ENCODE peak calls at places on chromosomes 11 and 22, in nine cellular contexts. E is naive B cell, A is astrocyte of the hippocampus, N is H7, L is NCI-H446, M is cardiac fibroblast, Z is stomach, G is heart right ventricle, Q is left ventricle myocardium superior. S is an unnamed sample.

GRCh38 chr11:57143459-57143858 is 38.3 kb upstream of the LRRC55 start:
- DNase-seq in M (no peak), L (no peak), A (no peak), Q (no peak), E (no peak), Z (no peak), G (no peak), N (no peak), S (no peak)

GRCh38 chr11:117839234-117839882 is 14.8 kb upstream of the FXYD2 start:
- DNase-seq in Z (peak), A (no peak), Q (no peak), L (no peak), E (no peak), N (no peak), G (no peak), M (no peak), S (no peak)

GRCh38 chr22:43014062-43014875 is 680 bp downstream of the PACSIN2 start:
- DNase-seq in G (peak), N (peak), Z (peak), A (peak), L (peak), E (peak), Q (peak), M (no peak), S (no peak)

GRCh38 chr11:96543177-96543576 is 153.4 kb downstream of the JRKL start:
- DNase-seq in E (no peak), M (no peak), Z (no peak), G (no peak), L (no peak), N (no peak), Q (no peak), A (no peak), S (no peak)

GRCh38 chr11:132423266-132423665 is 1052.9 kb downstream of the NTM start:
- DNase-seq in A (peak), N (no peak), Q (no peak), E (no peak), L (no peak), M (no peak), G (no peak), Z (no peak), S (no peak)

GRCh38 chr11:113446112-113446511 is 29.1 kb downstream of the DRD2 start:
- DNase-seq in Z (no peak), Q (no peak), E (no peak), A (peak), G (no peak), N (no peak), L (no peak), M (peak), S (no peak)

GRCh38 chr22:22870577-22871398 is 16.8 kb upstream of the IGLL5 start:
- DNase-seq in Q (no peak), L (no peak), G (no peak), M (peak), A (no peak), N (peak), Z (no peak), E (no peak), S (no peak)

GRCh38 chr11:3010004-3010403 is 17.9 kb upstream of the NAP1L4 start:
- DNase-seq in Q (no peak), Z (no peak), G (no peak), N (no peak), A (no peak), L (no peak), E (no peak), M (no peak), S (no peak)

GRCh38 chr11:12121504-12121903 is 11.1 kb downstream of the MICAL2 start:
- DNase-seq in Z (no peak), Q (no peak), M (no peak), N (no peak), A (no peak), G (no peak), L (no peak), E (no peak), S (no peak)

GRCh38 chr11:34425360-34425759 is 13.4 kb upstream of the CAT start:
- DNase-seq in M (no peak), Q (no peak), A (no peak), G (no peak), E (no peak), Z (no peak), L (no peak), N (no peak), S (no peak)

GRCh38 chr11:113557926-113558325 is 82.7 kb upstream of the DRD2 start:
- DNase-seq in M (no peak), N (no peak), A (peak), Z (no peak), L (no peak), E (no peak), G (no peak), Q (no peak), S (no peak)

GRCh38 chr11:13336246-13336873 is 58.8 kb downstream of the BMAL1 start:
- DNase-seq in A (peak), M (peak), Q (no peak), N (no peak), Z (peak), G (no peak), L (no peak), E (no peak), S (no peak)

GRCh38 chr11:58762284-58763119 is 30.8 kb upstream of the GLYAT start:
- DNase-seq in L (no peak), Q (no peak), E (no peak), N (no peak), M (no peak), G (no peak), Z (no peak), A (no peak), S (no peak)

GRCh38 chr22:23357028-23357427 is 176.7 kb downstream of the BCR start:
- DNase-seq in E (no peak), A (no peak), Z (no peak), Q (no peak), M (no peak), L (no peak), G (no peak), N (no peak), S (no peak)

GRCh38 chr11:118206612-118207031 is 18.2 kb downstream of the JAML start:
- DNase-seq in N (no peak), G (no peak), Q (no peak), L (no peak), Z (no peak), M (no peak), A (no peak), E (no peak), S (no peak)

GRCh38 chr11:66277475-66278391 is at the start of gene CNIH2:
- DNase-seq in E (peak), A (peak), Q (peak), M (no peak), Z (peak), G (peak), N (peak), L (peak), S (no peak)

GRCh38 chr11:126059238-126059761 is 3.4 kb downstream of the CDON start:
- DNase-seq in N (peak), Z (no peak), E (no peak), M (no peak), Q (no peak), L (no peak), G (no peak), A (peak), S (no peak)

GRCh38 chr11:110962907-110963306 is 250.7 kb upstream of the ARHGAP20 start:
- DNase-seq in M (no peak), Q (no peak), N (no peak), E (no peak), G (no peak), Z (no peak), L (no peak), A (no peak), S (no peak)

GRCh38 chr11:65546217-65546958 is 11.8 kb downstream of the LTBP3 start:
- DNase-seq in A (peak), G (peak), Z (peak), L (no peak), E (peak), N (peak), Q (peak), M (no peak), S (no peak)

GRCh38 chr11:124198852-124199389 is 15.8 kb downstream of the OR10D3 start:
- DNase-seq in E (no peak), G (no peak), M (peak), Q (no peak), Z (no peak), N (no peak), L (no peak), A (no peak), S (no peak)